ENCODE peak calls at places on chromosomes 11 and 22, in nine cellular contexts. R is fibroblast of lung; G is AG04450; W is stomach; Q is K562; D is psoas muscle; J is Peyer's patch; N is GM12864; C is CD8-positive, alpha-beta T cell. F is an unnamed sample.

GRCh38 chr22:27578937-27579617 is 222.5 kb downstream of the MN1 start:
- DNase-seq in R (peak; percentile 18), G (no peak), W (no peak), Q (no peak), D (no peak), J (no peak), N (no peak), C (no peak), F (no peak)

GRCh38 chr11:38476808-38477565 is 1879.0 kb upstream of the RAG2 start:
- DNase-seq in R (no peak), G (no peak), W (no peak), Q (no peak), D (no peak), J (no peak), N (no peak), C (no peak), F (no peak)

GRCh38 chr11:118608268-118609214 is 1.1 kb downstream of the PHLDB1 start:
- DNase-seq in R (peak; percentile 88), G (no peak), W (peak; percentile 59), Q (peak; percentile 76), D (peak; percentile 87), J (peak; percentile 76), N (no peak), C (peak; percentile 67), F (no peak)

GRCh38 chr11:76841923-76842452 is 18.7 kb upstream of the ACER3 start:
- DNase-seq in R (no peak), G (no peak), W (no peak), Q (no peak), D (no peak), J (no peak), N (no peak), C (no peak), F (no peak)

GRCh38 chr11:76955459-76956114 is 78.6 kb upstream of the B3GNT6 start:
- DNase-seq in R (no peak), G (no peak), W (no peak), Q (no peak), D (no peak), J (no peak), N (no peak), C (no peak), F (no peak)

GRCh38 chr11:74992852-74993251 is 4.1 kb downstream of the NEU3 start:
- DNase-seq in R (no peak), G (no peak), W (no peak), Q (no peak), D (no peak), J (no peak), N (peak; percentile 50), C (no peak), F (no peak)

GRCh38 chr22:26461188-26461810 is 22.3 kb downstream of the HPS4 start:
- DNase-seq in R (peak; percentile 37), G (no peak), W (peak; percentile 71), Q (peak; percentile 51), D (peak; percentile 63), J (peak; percentile 56), N (no peak), C (peak; percentile 30), F (peak; percentile 56)

GRCh38 chr11:106708348-106708747 is 309.9 kb downstream of the GUCY1A2 start:
- DNase-seq in R (no peak), G (no peak), W (no peak), Q (no peak), D (no peak), J (no peak), N (no peak), C (no peak), F (no peak)

GRCh38 chr11:114522818-114523217 is 36.9 kb downstream of the NXPE1 start:
- DNase-seq in R (no peak), G (no peak), W (no peak), Q (no peak), D (no peak), J (no peak), N (no peak), C (no peak), F (no peak)

GRCh38 chr11:110891411-110891810 is 179.2 kb upstream of the ARHGAP20 start:
- DNase-seq in R (peak; percentile 93), G (peak; percentile 52), W (no peak), Q (no peak), D (no peak), J (no peak), N (no peak), C (no peak), F (no peak)

GRCh38 chr22:44391481-44392445 is 79.0 kb upstream of the SHISAL1 start:
- DNase-seq in R (no peak), G (no peak), W (no peak), Q (no peak), D (peak; percentile 0), J (no peak), N (no peak), C (no peak), F (peak; percentile 38)

GRCh38 chr11:77524539-77524938 is 50.6 kb upstream of the PAK1 start:
- DNase-seq in R (no peak), G (no peak), W (no peak), Q (no peak), D (no peak), J (no peak), N (no peak), C (no peak), F (no peak)

GRCh38 chr11:23313001-23313400 is 452.7 kb upstream of the CCDC179 start:
- DNase-seq in R (no peak), G (no peak), W (no peak), Q (no peak), D (no peak), J (no peak), N (no peak), C (no peak), F (no peak)

GRCh38 chr11:46436113-46436512 is 44.5 kb upstream of the CHRM4 start:
- DNase-seq in R (no peak), G (no peak), W (no peak), Q (no peak), D (no peak), J (no peak), N (no peak), C (no peak), F (no peak)

GRCh38 chr11:128152796-128153696 is 434.3 kb downstream of the ETS1 start:
- DNase-seq in R (no peak), G (no peak), W (no peak), Q (no peak), D (no peak), J (no peak), N (no peak), C (no peak), F (no peak)

GRCh38 chr11:62186195-62186594 is 3.8 kb upstream of the SCGB1D1 start:
- DNase-seq in R (no peak), G (no peak), W (no peak), Q (no peak), D (no peak), J (no peak), N (no peak), C (no peak), F (no peak)

DNA sequence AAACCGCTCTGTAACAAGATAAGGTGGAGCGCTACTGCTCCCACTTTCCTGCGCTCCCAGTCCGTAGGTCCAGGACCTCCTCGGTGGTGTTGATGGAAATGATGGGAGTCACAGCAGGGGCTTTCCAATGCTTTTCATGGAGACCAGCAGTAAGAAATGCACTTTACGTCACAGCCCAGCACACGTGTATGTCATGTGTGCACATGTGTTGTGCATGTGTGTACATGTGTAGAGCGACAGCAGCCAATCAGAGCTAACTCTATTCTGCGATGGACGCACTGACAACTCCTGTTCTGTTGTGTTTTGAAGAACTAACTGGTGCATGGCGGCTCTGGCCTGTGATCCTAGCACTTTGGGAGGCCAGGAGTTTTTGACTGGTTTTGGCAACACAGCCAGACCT is 1.2 kb downstream of the CHID1 start:
- DNase-seq in R (no peak), G (no peak), W (no peak), Q (no peak), D (no peak), J (no peak), N (no peak), C (no peak), F (no peak)
- H3K4me3 ChIP-seq in R (no peak overlapping the region), G (peak overlapping the region; percentile 87), W (peak overlapping the region; percentile 100), Q (peak overlapping the region; percentile 100), D (peak overlapping the region; percentile 72), J (no peak overlapping the region), N (peak overlapping the region; percentile 93), C (no peak overlapping the region), F (no peak overlapping the region)

DNA sequence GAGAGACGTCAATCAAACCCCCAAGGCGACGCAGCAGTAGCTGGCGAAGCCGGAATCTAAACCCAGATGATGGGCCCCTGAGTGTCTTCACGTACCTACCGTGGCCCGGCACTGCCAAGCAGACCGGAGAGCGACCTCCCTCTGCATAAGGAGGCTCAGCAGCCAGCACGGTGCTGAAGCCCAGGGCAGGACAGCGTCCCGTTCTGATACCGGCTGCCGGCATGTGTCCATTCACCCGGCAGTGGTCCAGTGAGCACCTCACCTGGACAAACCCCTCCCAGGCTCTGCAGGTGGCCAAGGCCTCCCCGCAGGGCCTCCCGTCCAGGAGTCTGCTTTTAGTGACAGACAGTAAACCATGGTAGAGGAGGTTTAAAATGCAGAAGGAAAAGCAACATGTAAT is 142.0 kb downstream of the BRD1 start:
- DNase-seq in R (no peak), G (no peak), W (no peak), Q (no peak), D (no peak), J (no peak), N (no peak), C (no peak), F (no peak)
- TF ChIP-seq CTCF in R (no peak), G (no peak), W (no peak), Q (no peak), D (no peak), J (no peak), N (no peak), C (no peak), F (no peak)

GRCh38 chr11:108852701-108853100 is 187.8 kb downstream of the DDX10 start:
- DNase-seq in R (no peak), G (no peak), W (no peak), Q (no peak), D (no peak), J (no peak), N (no peak), C (no peak), F (no peak)

GRCh38 chr11:108851781-108852180 is 186.9 kb downstream of the DDX10 start:
- DNase-seq in R (no peak), G (no peak), W (no peak), Q (no peak), D (no peak), J (no peak), N (no peak), C (no peak), F (no peak)

GRCh38 chr11:108853151-108853550 is 188.3 kb downstream of the DDX10 start:
- DNase-seq in R (no peak), G (no peak), W (no peak), Q (no peak), D (no peak), J (no peak), N (no peak), C (no peak), F (no peak)

GRCh38 chr11:108853864-108854263 is 189.0 kb downstream of the DDX10 start:
- DNase-seq in R (no peak), G (no peak), W (no peak), Q (no peak), D (no peak), J (no peak), N (no peak), C (peak; percentile 9), F (no peak)

GRCh38 chr11:108854366-108854765 is 189.5 kb downstream of the DDX10 start:
- DNase-seq in R (no peak), G (no peak), W (no peak), Q (no peak), D (no peak), J (no peak), N (peak; percentile 35), C (no peak), F (no peak)
- H3K4me3 ChIP-seq in R (no peak overlapping the region), G (no peak overlapping the region), W (no peak overlapping the region), Q (no peak overlapping the region), D (peak overlapping the region; percentile 45), J (no peak overlapping the region), N (peak overlapping the region; percentile 2), C (peak overlapping the region; percentile 43), F (no peak overlapping the region)

GRCh38 chr22:22110548-22111266 is 128.1 kb upstream of the TOP3B start:
- DNase-seq in R (peak; percentile 60), G (peak; percentile 26), W (no peak), Q (peak; percentile 96), D (no peak), J (peak; percentile 88), N (peak; percentile 61), C (no peak), F (peak; percentile 47)
- TF ChIP-seq CTCF in R (peak; percentile 74), G (peak; percentile 67), W (no peak), Q (no peak), D (peak; percentile 25), J (peak; percentile 16), N (peak; percentile 85), C (peak; percentile 15), F (no peak)